ENCODE peak calls at places on chromosomes 7 and 10, in seven cellular contexts. L is tibial nerve, G is H54, W is ovary, F is IMR-90, V is lower leg skin, S is stomach. H is an unnamed sample.

GRCh38 chr7:45919231-45919825 is 1.7 kb downstream of the IGFBP3 start:
- DNase-seq in F (no peak), S (no peak), G (no peak), L (no peak), V (no peak), W (no peak), H (peak)

GRCh38 chr7:70383369-70383768 is 748.6 kb upstream of the GALNT17 start:
- DNase-seq in L (no peak), S (no peak), W (no peak), G (no peak), V (no peak), F (no peak), H (no peak)

GRCh38 chr7:150735596-150736358 is 1.4 kb upstream of the GIMAP5 start:
- DNase-seq in S (no peak), G (no peak), W (no peak), V (no peak), L (no peak), F (no peak), H (no peak)

GRCh38 chr10:124712704-124713407 is 31.3 kb downstream of the FAM53B start:
- DNase-seq in V (no peak), F (no peak), S (no peak), L (no peak), W (no peak), G (no peak), H (no peak)

GRCh38 chr7:17989546-17989945 is 38.1 kb downstream of the PRPS1L1 start:
- DNase-seq in L (no peak), F (peak), G (peak), W (no peak), V (no peak), S (no peak), H (no peak)

GRCh38 chr10:131961777-131962450 is 19.8 kb downstream of the BNIP3 start:
- DNase-seq in W (no peak), L (no peak), G (no peak), S (no peak), V (no peak), F (no peak), H (no peak)

GRCh38 chr7:70319057-70319456 is 720.8 kb downstream of the AUTS2 start:
- DNase-seq in W (no peak), F (no peak), G (no peak), V (no peak), S (no peak), L (no peak), H (no peak)

GRCh38 chr7:125465527-125465926 is 535.9 kb upstream of the POT1 start:
- DNase-seq in F (no peak), W (no peak), S (no peak), V (no peak), L (no peak), G (no peak), H (no peak)

GRCh38 chr7:82633592-82633991 is 190.0 kb upstream of the CACNA2D1 start:
- DNase-seq in G (no peak), L (no peak), W (no peak), F (no peak), S (no peak), V (no peak), H (no peak)
- TF ChIP-seq POLR2A in G (no peak), L (no peak), W (no peak), F (no peak), S (no peak), V (no peak), H (no peak)

DNA sequence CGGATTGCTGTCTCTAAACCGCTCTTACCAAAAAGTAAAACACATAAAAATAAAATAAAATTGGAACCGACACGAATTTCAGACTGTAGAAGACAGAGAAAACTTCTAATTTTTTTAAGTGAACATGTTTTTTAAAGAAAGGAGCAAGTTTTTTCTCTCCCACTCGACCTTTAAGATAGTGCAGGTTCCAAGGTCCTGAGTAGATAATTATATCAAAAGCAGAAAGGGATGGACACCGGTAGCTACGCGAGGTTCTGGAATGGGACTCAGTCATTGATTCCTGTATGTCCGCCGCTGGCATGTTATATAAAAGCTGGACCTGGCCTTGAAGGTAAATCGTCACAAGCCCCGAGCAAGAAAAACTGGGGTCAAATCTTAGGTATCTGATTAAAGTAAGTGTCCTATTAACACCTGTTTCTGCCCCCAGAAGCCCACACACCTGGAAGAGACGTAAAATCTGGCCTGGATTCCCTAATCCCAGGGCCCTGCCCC is 462 bp upstream of the CISD1 start:
- DNase-seq in G (peak), F (no peak), S (no peak), W (no peak), V (no peak), L (no peak), H (no peak)
- TF ChIP-seq POLR2A in G (no peak), F (no peak), S (no peak), W (no peak), V (no peak), L (no peak), H (no peak)

GRCh38 chr7:47581821-47582747 is at the start of gene TNS3:
- DNase-seq in L (no peak), F (peak), V (no peak), S (peak), W (peak), G (peak), H (peak)
- TF ChIP-seq POLR2A in L (peak), F (peak), V (no peak), S (no peak), W (no peak), G (peak), H (no peak)

DNA sequence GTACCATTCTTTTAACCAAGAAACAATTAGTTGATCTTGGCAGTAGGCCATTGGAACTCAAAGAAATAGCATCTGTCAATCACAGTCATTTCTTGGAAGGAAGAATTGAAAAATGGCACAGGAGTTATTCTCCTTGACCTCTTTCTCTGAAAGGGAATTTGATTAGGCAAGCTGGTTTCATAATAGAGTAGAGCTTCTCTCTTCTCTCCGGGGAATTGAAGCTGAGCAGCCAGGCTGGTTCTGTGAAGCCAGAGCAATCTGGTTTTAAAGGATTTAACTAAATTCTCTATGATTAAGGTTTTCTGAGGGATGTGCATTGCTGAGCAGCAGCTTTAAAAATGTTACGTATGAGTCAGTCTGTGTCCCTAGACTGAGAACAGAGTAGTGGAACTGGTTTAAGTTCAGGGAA is 70.2 kb downstream of the AHCYL2 start:
- DNase-seq in S (no peak), W (no peak), G (no peak), L (no peak), V (no peak), F (peak), H (no peak)
- TF ChIP-seq POLR2A in S (no peak), W (no peak), G (no peak), L (no peak), V (no peak), F (no peak), H (no peak)

GRCh38 chr7:332646-333398 is 42.9 kb downstream of the FOXL3 start:
- DNase-seq in W (peak), S (peak), G (peak), F (peak), V (peak), L (peak), H (peak)

GRCh38 chr7:329691-330281 is 39.8 kb downstream of the FOXL3 start:
- DNase-seq in G (no peak), W (no peak), S (peak), L (no peak), V (no peak), F (no peak), H (no peak)

GRCh38 chr7:333399-333776 is 43.4 kb downstream of the FOXL3 start:
- DNase-seq in G (no peak), L (no peak), W (no peak), F (no peak), S (no peak), V (no peak), H (peak)

GRCh38 chr7:330554-331230 is 40.7 kb downstream of the FOXL3 start:
- DNase-seq in G (no peak), F (no peak), S (no peak), V (no peak), W (no peak), L (no peak), H (no peak)

GRCh38 chr7:332020-332517 is 42.1 kb downstream of the FOXL3 start:
- DNase-seq in V (no peak), F (no peak), S (peak), L (no peak), G (no peak), W (peak), H (no peak)
- TF ChIP-seq POLR2A in V (no peak), F (no peak), S (no peak), L (no peak), G (no peak), W (no peak), H (no peak)

DNA sequence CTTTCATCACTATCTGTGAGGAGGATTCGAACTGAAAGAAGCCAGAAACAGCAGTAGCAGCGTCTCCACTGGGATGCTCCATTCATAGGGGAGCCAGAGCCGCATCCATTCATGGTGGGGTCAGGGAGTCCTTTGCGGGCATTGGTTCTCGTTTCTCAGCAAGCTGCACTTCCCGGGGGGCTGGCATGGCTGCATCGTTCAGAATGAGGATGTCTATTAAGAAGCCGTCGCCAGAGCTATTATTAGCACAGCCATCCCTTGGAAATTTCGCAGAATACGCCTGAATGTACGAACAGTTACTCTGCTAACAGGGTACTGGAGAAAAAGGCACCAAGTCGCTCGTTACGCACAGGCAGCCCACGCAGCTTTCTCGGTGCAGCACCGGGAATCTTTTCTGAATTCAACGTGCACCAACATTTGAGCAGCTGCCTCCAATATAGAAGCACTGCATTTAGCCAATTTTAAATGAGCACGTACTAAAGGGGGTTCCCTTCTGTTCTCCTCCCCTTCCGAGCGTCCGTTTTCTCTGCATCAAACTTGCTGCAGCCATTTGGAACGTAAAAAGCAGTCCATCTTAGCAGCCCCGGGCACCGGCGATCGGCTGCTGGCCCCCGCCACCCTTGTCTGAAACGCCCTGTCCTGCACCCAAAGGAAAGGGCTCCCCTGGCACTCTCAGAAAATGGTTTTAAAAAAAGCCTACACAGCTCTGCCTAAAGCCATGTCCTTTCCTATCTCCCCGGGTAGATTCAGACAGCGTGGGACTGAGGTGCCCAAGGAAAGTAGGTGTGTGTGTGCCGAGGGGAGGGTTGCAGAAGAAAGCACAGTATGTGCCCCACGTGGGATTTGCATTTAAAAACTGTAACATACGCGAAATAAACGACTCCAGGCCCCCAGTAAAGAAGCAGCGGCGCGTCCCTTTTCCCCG is 304.1 kb downstream of the PRPF18 start:
- DNase-seq in S (no peak), W (no peak), G (peak), F (peak), V (no peak), L (no peak), H (no peak)
- TF ChIP-seq POLR2A in S (no peak), W (no peak), G (no peak), F (peak), V (no peak), L (no peak), H (no peak)

DNA sequence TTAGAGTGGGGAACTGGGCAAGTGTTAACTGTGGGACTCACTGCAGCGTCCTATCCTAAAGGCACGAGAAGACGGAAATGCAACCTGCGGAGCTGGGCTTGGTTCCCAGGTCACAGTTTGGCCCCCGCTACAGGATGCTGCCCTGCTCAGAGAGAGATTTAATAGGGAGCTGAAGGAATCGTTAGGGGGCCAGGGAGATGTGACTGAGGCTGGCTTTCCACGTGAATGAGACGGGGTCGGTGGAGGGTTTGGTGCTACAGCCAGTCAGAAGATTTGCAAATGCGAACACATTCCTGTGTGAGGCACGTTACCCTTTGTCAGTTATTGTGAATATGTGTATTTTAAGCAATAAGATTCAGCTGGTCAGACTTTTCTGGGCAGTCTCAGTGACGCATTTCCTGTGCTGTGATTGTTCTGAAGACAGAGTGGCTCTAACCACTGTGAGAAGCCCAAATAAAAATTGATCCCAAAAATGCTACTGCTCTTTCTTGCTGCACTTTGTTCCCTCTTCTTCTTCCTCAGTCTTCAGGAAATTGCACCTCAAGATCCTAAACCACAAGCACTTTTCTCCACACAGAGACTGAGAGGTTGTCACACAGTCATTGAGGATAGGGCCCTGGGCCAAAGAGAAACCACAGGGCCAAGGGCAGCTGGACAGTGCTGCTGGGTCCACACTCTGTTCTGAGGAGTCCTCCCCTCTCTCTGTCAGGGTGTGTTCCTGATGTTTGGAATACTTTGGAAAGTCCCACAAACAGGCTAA is 21.2 kb downstream of the CYP17A1 start:
- DNase-seq in F (peak), W (peak), S (no peak), L (peak), G (peak), V (peak), H (peak)
- TF ChIP-seq POLR2A in F (peak), W (peak), S (no peak), L (peak), G (no peak), V (no peak), H (no peak)

H was measured in testis.